ENCODE peak calls at places on chromosomes 4 and X, in ten cellular contexts. Z is COR-L47; V is Right ventricle myocardium superior; B is stimulated activated CD4-positive, alpha-beta T cell treated with anti-CD3 and anti-CD28 coated beads, Interleukin-4, amount 100 ng/mL, for 1 hour; Y is activated CD4-positive, alpha-beta T cell treated with anti-CD3 and anti-CD28 coated beads for 4 hours; P is heart left ventricle; T is HEK293T; Q is globus pallidus; X is psoas muscle; H is effector memory CD4-positive, alpha-beta T cell. L is an unnamed sample.

GRCh38 chr4:42786350-42787070 is 106.0 kb upstream of the GRXCR1 start:
- DNase-seq in Z (peak), V (no peak), B (no peak), Y (no peak), P (no peak), T (no peak), Q (peak), X (no peak), H (no peak), L (no peak)

GRCh38 chr4:101977096-101977495 is 186.6 kb downstream of the BANK1 start:
- DNase-seq in Z (no peak), V (no peak), B (no peak), Y (no peak), P (no peak), T (no peak), Q (no peak), X (no peak), H (no peak), L (peak)

GRCh38 chrX:29090811-29091210 is 503.6 kb downstream of the IL1RAPL1 start:
- DNase-seq in Z (no peak), V (no peak), B (no peak), Y (no peak), P (no peak), T (no peak), Q (peak), X (no peak), H (no peak), L (peak)

GRCh38 chr4:106985830-106986229 is 50.3 kb downstream of the DKK2 start:
- DNase-seq in Z (no peak), V (no peak), B (no peak), Y (no peak), P (no peak), T (no peak), Q (no peak), X (no peak), H (no peak), L (no peak)

GRCh38 chr4:124631760-124632159 is 80.8 kb downstream of the ANKRD50 start:
- DNase-seq in Z (no peak), V (no peak), B (no peak), Y (no peak), P (no peak), T (peak), Q (no peak), X (no peak), H (no peak), L (peak)

GRCh38 chr4:55808187-55808586 is 11.4 kb upstream of the EXOC1L start:
- DNase-seq in Z (no peak), V (no peak), B (no peak), Y (no peak), P (no peak), T (no peak), Q (no peak), X (no peak), H (no peak), L (no peak)

GRCh38 chrX:71198066-71198465 is 25.0 kb upstream of the GJB1 start:
- DNase-seq in Z (no peak), V (no peak), B (no peak), Y (no peak), P (no peak), T (no peak), Q (peak), X (no peak), H (no peak), L (no peak)

GRCh38 chr4:148834804-148835598 is 392.8 kb upstream of the NR3C2 start:
- DNase-seq in Z (no peak), V (no peak), B (no peak), Y (no peak), P (no peak), T (no peak), Q (peak), X (no peak), H (no peak), L (no peak)

GRCh38 chrX:121755541-121755940 is 708.1 kb downstream of the GLUD2 start:
- DNase-seq in Z (no peak), V (no peak), B (no peak), Y (no peak), P (no peak), T (no peak), Q (no peak), X (no peak), H (no peak), L (no peak)

L was measured in ACHN.